ENCODE peak calls at places on chromosomes 5 and 9, in seven cellular contexts. P is GM06990, W is H1, V is AG04449, B is astrocyte of the spinal cord, F is cardiac muscle cell, E is HAP-1. X is an unnamed sample.

GRCh38 chr5:82639393-82640144 is 361.4 kb upstream of the RPS23 start:
- DNase-seq in P (no peak), W (no peak), V (no peak), B (peak), F (no peak), E (no peak), X (no peak)

GRCh38 chr5:134132372-134133212 is 18.1 kb downstream of the TCF7 start:
- DNase-seq in P (peak), W (no peak), V (no peak), B (no peak), F (no peak), E (no peak), X (no peak)

GRCh38 chr5:78927657-78928282 is 57.3 kb downstream of the ARSB start:
- DNase-seq in P (no peak), W (peak), V (peak), B (peak), F (no peak), E (no peak), X (no peak)

GRCh38 chr5:43367909-43368648 is 44.1 kb downstream of the CCL28 start:
- DNase-seq in P (no peak), W (no peak), V (no peak), B (peak), F (no peak), E (no peak), X (peak)

GRCh38 chr5:91409304-91409703 is 26.2 kb upstream of the ARRDC3 start:
- DNase-seq in P (no peak), W (no peak), V (no peak), B (no peak), F (no peak), E (no peak), X (no peak)

GRCh38 chr9:21096172-21096900 is 18.6 kb upstream of the IFNB1 start:
- DNase-seq in P (peak), W (no peak), V (peak), B (peak), F (no peak), E (no peak), X (peak)

GRCh38 chr9:70988551-70988950 is 132.9 kb downstream of the TRPM3 start:
- DNase-seq in P (no peak), W (no peak), V (no peak), B (no peak), F (no peak), E (no peak), X (no peak)

GRCh38 chr5:7868427-7868772 is 431 bp downstream of the FASTKD3 start:
- DNase-seq in P (no peak), W (no peak), V (no peak), B (no peak), F (no peak), E (no peak), X (no peak)

GRCh38 chr9:86359480-86359879 is 5.3 kb upstream of the TUT7 start:
- DNase-seq in P (no peak), W (no peak), V (no peak), B (no peak), F (no peak), E (no peak), X (no peak)

GRCh38 chr5:170429014-170429413 is 39.8 kb upstream of the KCNMB1 start:
- DNase-seq in P (no peak), W (no peak), V (no peak), B (peak), F (no peak), E (no peak), X (no peak)

GRCh38 chr9:33446507-33447403 is 638 bp downstream of the AQP3 start:
- DNase-seq in P (peak), W (no peak), V (no peak), B (peak), F (no peak), E (peak), X (peak)

GRCh38 chr9:20044686-20045085 is 255.8 kb upstream of the SLC24A2 start:
- DNase-seq in P (no peak), W (no peak), V (no peak), B (peak), F (no peak), E (no peak), X (no peak)

GRCh38 chr5:142829821-142830220 is 59.6 kb downstream of the ARHGAP26 start:
- DNase-seq in P (no peak), W (no peak), V (no peak), B (peak), F (no peak), E (no peak), X (peak)

GRCh38 chr5:78518365-78519197 is 130.0 kb downstream of the LHFPL2 start:
- DNase-seq in P (no peak), W (no peak), V (no peak), B (peak), F (peak), E (no peak), X (peak)

GRCh38 chr9:111039203-111039907 is 1.1 kb upstream of the LPAR1 start:
- DNase-seq in P (no peak), W (no peak), V (no peak), B (no peak), F (no peak), E (no peak), X (no peak)

GRCh38 chr5:95734156-95734555 is 3.0 kb downstream of the RHOBTB3 start:
- DNase-seq in P (no peak), W (no peak), V (no peak), B (no peak), F (no peak), E (no peak), X (no peak)
- H3K4me3 ChIP-seq in P (no peak), W (no peak), V (peak), B (peak), F (peak), E (no peak), X (peak)

DNA sequence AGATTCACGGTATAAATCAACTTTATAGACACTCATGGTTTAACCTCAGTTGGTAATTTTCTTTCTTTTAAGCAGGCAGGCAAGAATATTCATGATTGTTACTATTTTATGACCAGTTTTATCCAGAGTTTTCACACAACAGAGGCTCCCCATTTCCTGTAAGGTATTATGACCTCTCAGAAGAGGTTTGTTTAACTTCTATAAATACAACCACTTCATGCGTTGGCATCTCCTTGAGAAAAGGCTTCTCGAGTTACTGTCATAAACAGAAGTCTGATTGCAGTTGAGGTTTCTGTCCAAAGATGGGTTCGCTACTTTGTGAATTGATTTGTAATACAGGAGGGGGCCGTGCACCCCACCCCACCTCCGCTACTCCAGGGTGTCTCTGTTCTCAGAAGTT is 55.3 kb downstream of the ENTREP1 start:
- DNase-seq in P (no peak), W (no peak), V (no peak), B (peak), F (no peak), E (no peak), X (no peak)
- H3K4me3 ChIP-seq in P (no peak), W (no peak), V (no peak), B (no peak), F (no peak), E (no peak), X (no peak)

GRCh38 chr5:37833990-37834389 is 5.9 kb downstream of the GDNF start:
- DNase-seq in P (no peak), W (no peak), V (no peak), B (no peak), F (peak), E (no peak), X (no peak)

GRCh38 chr5:37837101-37838032 is 2.5 kb downstream of the GDNF start:
- DNase-seq in P (peak), W (no peak), V (no peak), B (peak), F (peak), E (peak), X (no peak)

GRCh38 chr5:37835400-37835973 is 4.4 kb downstream of the GDNF start:
- DNase-seq in P (no peak), W (no peak), V (no peak), B (no peak), F (no peak), E (no peak), X (no peak)

GRCh38 chr5:37836173-37837100 is 3.4 kb downstream of the GDNF start:
- DNase-seq in P (no peak), W (no peak), V (no peak), B (peak), F (peak), E (no peak), X (no peak)

DNA sequence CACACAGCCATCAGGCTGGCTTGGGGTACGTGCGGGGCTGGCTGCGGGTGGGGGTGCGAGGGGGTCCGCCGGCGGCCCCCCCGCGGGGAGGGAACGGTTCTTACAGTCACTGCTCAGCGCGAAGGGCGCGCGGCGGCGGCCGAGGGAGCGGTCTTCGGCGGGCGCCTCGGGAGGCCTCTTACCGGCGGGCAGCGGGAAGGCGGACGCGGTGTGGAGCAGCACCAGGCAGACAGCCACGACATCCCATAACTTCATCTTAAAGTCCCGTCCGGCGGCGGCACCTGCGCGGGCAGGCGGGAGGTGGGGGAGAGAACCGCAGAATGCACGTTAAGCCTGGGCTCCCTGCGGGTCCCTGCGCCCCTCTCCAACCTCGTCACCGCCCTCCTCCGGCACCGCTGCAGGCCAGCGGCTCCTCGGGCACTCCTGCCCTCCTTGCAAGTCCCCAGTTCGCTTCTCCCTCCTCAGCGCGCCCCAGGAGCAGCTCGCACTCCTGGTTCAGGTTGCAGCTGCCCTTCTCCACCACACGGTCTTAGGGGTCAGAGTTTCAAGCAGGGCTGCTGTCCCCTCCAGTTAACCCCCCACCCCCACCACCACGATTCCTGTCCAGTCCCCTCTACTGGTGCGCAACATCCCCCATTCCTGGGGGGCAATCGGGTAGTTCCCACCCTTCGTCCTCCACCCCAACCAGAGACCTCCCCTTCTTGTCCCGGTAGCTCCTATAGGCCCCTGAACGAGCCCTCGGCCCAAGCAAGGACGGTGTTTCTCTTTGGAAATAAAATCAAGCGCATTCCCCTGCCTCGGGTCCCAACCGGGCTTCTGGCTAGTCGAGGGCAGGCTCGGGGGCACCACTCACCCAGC is 5.1 kb downstream of the GDNF start:
- DNase-seq in P (no peak), W (no peak), V (no peak), B (no peak), F (peak), E (no peak), X (no peak)
- H3K4me3 ChIP-seq in P (no peak), W (peak), V (peak), B (peak), F (peak), E (no peak), X (peak)

GRCh38 chr9:95505676-95506437 is 10.9 kb downstream of the PTCH1 start:
- DNase-seq in P (peak), W (no peak), V (no peak), B (peak), F (peak), E (peak), X (peak)

GRCh38 chr9:95503369-95503768 is 13.4 kb downstream of the PTCH1 start:
- DNase-seq in P (no peak), W (no peak), V (no peak), B (no peak), F (no peak), E (no peak), X (no peak)

GRCh38 chr9:95505072-95505471 is 11.7 kb downstream of the PTCH1 start:
- DNase-seq in P (no peak), W (no peak), V (no peak), B (no peak), F (no peak), E (no peak), X (no peak)

GRCh38 chr9:95506438-95506691 is 10.4 kb downstream of the PTCH1 start:
- DNase-seq in P (peak), W (no peak), V (no peak), B (peak), F (peak), E (peak), X (no peak)

DNA sequence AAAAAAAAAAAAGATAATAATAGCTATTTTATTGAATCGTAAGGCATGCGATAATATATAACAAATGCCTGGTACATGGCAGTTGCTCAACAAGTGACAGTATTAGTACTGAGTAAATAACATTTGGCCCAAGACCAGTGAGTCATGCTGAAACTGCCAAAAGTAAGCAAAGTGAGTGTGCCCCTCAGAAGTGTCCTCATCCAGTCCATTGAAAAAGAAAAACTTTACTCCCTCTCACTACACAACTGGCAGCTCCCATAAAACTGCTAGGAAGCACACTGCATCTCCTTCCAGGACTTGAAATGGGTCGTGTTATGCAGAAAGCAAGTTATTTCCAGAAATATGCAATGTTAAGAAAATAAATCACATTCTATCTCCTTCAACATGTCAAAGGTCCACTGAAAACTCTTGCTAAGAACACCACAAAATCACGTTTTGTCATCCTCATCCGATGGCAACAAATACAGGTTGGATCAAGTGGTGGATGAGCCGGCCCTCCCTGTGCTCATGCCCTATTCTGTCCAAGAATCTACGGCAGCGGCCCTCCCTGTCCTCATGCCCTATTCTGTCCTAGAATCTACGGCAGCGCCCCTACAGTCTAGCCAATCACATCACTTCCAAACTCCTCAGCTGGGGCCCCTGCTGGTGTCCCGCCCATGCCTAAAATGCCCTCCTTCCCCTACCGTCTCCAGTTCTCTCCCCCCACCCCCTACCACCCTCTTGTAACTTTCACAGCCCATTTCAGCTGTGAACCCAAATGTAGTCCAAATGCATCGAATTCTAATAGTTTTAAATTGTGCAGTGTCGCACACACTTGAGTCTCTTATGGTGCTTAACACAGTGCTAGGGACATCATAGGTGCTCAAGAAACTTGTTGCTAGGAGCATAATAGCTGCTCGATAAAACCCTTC is 12.5 kb downstream of the PTCH1 start:
- DNase-seq in P (no peak), W (no peak), V (no peak), B (peak), F (peak), E (peak), X (peak)
- H3K4me3 ChIP-seq in P (peak), W (peak), V (peak), B (no peak), F (no peak), E (peak), X (peak)

GRCh38 chr5:139297439-139298133 is 4.0 kb downstream of the MATR3 start:
- DNase-seq in P (no peak), W (no peak), V (no peak), B (no peak), F (no peak), E (no peak), X (no peak)
- H3K4me3 ChIP-seq in P (no peak), W (no peak), V (no peak), B (no peak), F (no peak), E (no peak), X (no peak)

DNA sequence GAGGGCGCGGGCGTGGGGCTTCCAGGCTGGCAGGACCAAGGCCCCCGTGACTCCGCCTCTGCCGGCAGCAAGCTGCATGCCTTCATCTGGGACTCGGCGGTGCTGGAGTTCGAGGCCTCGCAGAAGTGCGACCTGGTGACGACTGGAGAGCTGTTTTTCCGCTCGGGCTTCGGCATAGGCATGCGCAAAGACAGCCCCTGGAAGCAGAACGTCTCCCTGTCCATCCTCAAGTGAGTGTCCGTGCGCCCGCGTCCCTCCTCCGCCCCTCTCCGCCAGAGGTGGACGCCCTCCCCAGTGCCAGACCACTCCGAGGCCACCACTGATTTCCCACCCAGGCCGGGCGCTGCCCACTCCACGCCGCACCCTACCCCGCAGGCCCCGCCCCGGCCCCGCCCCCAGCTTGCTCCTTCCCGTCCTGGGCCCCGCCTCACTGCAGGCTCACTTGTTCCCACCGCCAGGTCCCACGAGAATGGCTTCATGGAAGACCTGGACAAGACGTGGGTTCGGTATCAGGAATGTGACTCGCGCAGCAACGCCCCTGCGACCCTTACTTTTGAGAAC is 6.7 kb downstream of the LRRC26 start:
- DNase-seq in P (no peak), W (no peak), V (no peak), B (no peak), F (peak), E (peak), X (no peak)
- H3K4me3 ChIP-seq in P (no peak), W (peak), V (peak), B (no peak), F (peak), E (no peak), X (peak)

DNA sequence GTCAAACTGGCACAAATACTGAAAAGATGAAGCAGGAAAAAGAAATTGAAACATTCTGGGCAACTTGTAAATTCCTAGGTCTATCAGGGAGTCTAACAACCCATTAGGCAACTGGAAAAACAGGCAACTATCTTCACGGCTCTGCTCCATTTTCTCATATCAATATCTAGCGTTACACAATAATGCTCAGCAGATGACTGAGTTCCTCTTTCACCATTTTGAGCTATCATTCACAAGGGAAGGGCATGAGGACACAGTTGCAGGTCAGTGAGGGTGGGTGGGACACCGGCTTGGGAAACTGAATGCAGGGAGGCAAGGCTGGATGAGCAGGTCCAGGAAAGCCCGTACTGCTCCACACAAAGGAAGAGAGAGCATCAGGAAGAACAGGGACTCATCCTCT is 67.0 kb downstream of the FRMD3 start:
- DNase-seq in P (no peak), W (no peak), V (no peak), B (no peak), F (no peak), E (no peak), X (no peak)
- H3K4me3 ChIP-seq in P (no peak), W (no peak), V (no peak), B (no peak), F (no peak), E (no peak), X (no peak)

X was measured in skeletal muscle cell.